ENCODE peak calls at places on chromosome 17, in seven cellular contexts. Y, H, W, I, O, L and R are unnamed samples.

GRCh38 chr17:28956112-28956511 is 4.8 kb upstream of the PHF12 start:
- DNase-seq in Y (no peak), H (no peak), W (no peak), I (peak), O (no peak), L (no peak), R (no peak)

GRCh38 chr17:78741644-78742284 is 40.3 kb downstream of the CYTH1 start:
- DNase-seq in Y (no peak), H (no peak), W (no peak), I (no peak), O (no peak), L (no peak), R (no peak)

GRCh38 chr17:33949100-33949499 is 306.0 kb upstream of the CCL2 start:
- DNase-seq in Y (no peak), H (no peak), W (no peak), I (no peak), O (peak), L (peak), R (no peak)

GRCh38 chr17:50778471-50778870 is 11.2 kb upstream of the ANKRD40CL start:
- DNase-seq in Y (no peak), H (no peak), W (no peak), I (no peak), O (no peak), L (no peak), R (no peak)

GRCh38 chr17:45790296-45790922 is 6.3 kb downstream of the CRHR1 start:
- DNase-seq in Y (no peak), H (no peak), W (no peak), I (peak), O (no peak), L (no peak), R (no peak)

GRCh38 chr17:62179525-62180161 is 114.6 kb upstream of the MED13 start:
- DNase-seq in Y (no peak), H (no peak), W (no peak), I (peak), O (no peak), L (peak), R (peak)

GRCh38 chr17:33284022-33284421 is 9.1 kb downstream of the ASIC2 start:
- DNase-seq in Y (no peak), H (no peak), W (no peak), I (no peak), O (no peak), L (peak), R (peak)

GRCh38 chr17:72136692-72137550 is 16.1 kb downstream of the SOX9 start:
- DNase-seq in Y (no peak), H (no peak), W (no peak), I (no peak), O (no peak), L (peak), R (peak)

GRCh38 chr17:48915459-48916282 is 7.5 kb downstream of the UBE2Z start:
- DNase-seq in Y (no peak), H (no peak), W (no peak), I (peak), O (no peak), L (peak), R (peak)

GRCh38 chr17:76152580-76152979 is 11.5 kb upstream of the FOXJ1 start:
- DNase-seq in Y (peak), H (peak), W (no peak), I (no peak), O (no peak), L (no peak), R (no peak)

GRCh38 chr17:8586766-8587165 is 43.8 kb downstream of the MYH10 start:
- DNase-seq in Y (no peak), H (no peak), W (no peak), I (no peak), O (no peak), L (no peak), R (no peak)

GRCh38 chr17:76272541-76273434 is 7.6 kb downstream of the UBALD2 start:
- DNase-seq in Y (no peak), H (no peak), W (no peak), I (peak), O (no peak), L (no peak), R (no peak)

GRCh38 chr17:19329136-19329535 is 33.4 kb downstream of the B9D1 start:
- DNase-seq in Y (peak), H (no peak), W (no peak), I (no peak), O (no peak), L (no peak), R (no peak)

GRCh38 chr17:57553991-57554825 is 190.9 kb downstream of the CCDC182 start:
- DNase-seq in Y (no peak), H (no peak), W (no peak), I (no peak), O (peak), L (peak), R (no peak)

GRCh38 chr17:61208301-61209098 is 191.1 kb upstream of the TBX2 start:
- DNase-seq in Y (no peak), H (no peak), W (no peak), I (no peak), O (no peak), L (no peak), R (no peak)

GRCh38 chr17:42107597-42108576 is 4.6 kb downstream of the DHX58 start:
- DNase-seq in Y (peak), H (peak), W (peak), I (peak), O (peak), L (peak), R (peak)

GRCh38 chr17:5361426-5361825 is 58.0 kb downstream of the NUP88 start:
- DNase-seq in Y (no peak), H (no peak), W (no peak), I (no peak), O (no peak), L (no peak), R (no peak)

GRCh38 chr17:68381076-68381900 is 76.0 kb downstream of the WIPI1 start:
- DNase-seq in Y (peak), H (no peak), W (no peak), I (peak), O (no peak), L (peak), R (no peak)

GRCh38 chr17:68566145-68566738 is 34.9 kb downstream of the FAM20A start:
- DNase-seq in Y (no peak), H (no peak), W (no peak), I (no peak), O (no peak), L (no peak), R (no peak)

GRCh38 chr17:71335212-71335611 is 785.6 kb upstream of the SOX9 start:
- DNase-seq in Y (no peak), H (no peak), W (no peak), I (no peak), O (no peak), L (no peak), R (peak)

GRCh38 chr17:9900744-9901143 is 4.3 kb downstream of the RCVRN start:
- DNase-seq in Y (no peak), H (no peak), W (no peak), I (no peak), O (no peak), L (peak), R (peak)

GRCh38 chr17:77308768-77309726 is 168.3 kb downstream of the SEC14L1 start:
- DNase-seq in Y (peak), H (no peak), W (no peak), I (peak), O (no peak), L (peak), R (no peak)

GRCh38 chr17:45410144-45411091 is 22.3 kb downstream of the ARHGAP27 start:
- DNase-seq in Y (no peak), H (peak), W (peak), I (peak), O (no peak), L (no peak), R (no peak)

GRCh38 chr17:27977751-27978688 is 64.5 kb upstream of the NLK start:
- DNase-seq in Y (no peak), H (no peak), W (no peak), I (no peak), O (no peak), L (no peak), R (peak)

GRCh38 chr17:27878776-27879562 is 14.2 kb downstream of the LYRM9 start:
- DNase-seq in Y (no peak), H (no peak), W (peak), I (no peak), O (peak), L (no peak), R (no peak)

GRCh38 chr17:66373944-66374817 is 71.8 kb downstream of the PRKCA start:
- DNase-seq in Y (no peak), H (peak), W (peak), I (no peak), O (peak), L (peak), R (no peak)

GRCh38 chr17:64780096-64781012 is 118.2 kb upstream of the SMURF2 start:
- DNase-seq in Y (peak), H (peak), W (peak), I (peak), O (peak), L (peak), R (peak)
- H3K27ac ChIP-seq in Y (peak), H (peak), W (peak), I (no peak), O (no peak), L (no peak), R (peak)

GRCh38 chr17:38577244-38577643 is 28.5 kb downstream of the SRCIN1 start:
- DNase-seq in Y (no peak), H (no peak), W (no peak), I (peak), O (no peak), L (no peak), R (no peak)
- TF ChIP-seq CTCF in Y (no peak), H (no peak), W (no peak), I (no peak), O (no peak), L (no peak), R (no peak)

DNA sequence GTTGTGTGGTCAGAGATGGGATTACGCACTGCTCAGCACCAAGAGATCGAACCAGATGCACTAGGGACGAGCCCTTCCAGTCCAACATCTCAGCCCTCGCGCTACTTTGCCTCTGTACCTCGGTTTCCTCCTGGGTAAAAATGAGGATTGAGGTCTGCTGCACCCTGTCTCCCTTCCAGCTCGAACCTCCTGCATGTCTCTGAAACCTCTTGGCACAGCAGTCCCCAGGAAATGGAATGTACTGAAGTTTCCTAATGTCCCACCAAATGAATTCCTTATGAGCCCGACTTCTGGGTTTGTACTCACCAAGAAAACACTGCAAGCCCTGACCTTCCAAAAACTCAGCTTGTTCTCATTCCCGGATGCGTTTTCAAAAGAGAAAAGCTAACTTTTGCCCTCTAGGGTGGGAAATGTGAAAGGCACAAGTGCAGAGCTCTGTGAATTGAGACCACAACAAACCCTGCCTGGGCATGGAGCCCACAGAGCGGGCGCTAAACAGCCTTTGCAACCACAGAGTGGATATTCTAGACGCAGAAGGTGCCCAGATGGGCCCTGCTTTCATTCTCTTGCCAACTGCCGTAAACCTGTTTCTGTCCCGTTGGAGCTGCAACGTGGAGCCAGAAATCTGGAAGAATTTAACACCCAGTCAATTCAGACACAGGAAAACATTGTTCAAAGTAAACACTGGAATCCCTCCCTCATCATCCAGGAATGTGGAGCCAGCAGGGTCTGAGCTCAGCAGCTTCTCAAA is 10.3 kb downstream of the CDRT4 start:
- DNase-seq in Y (no peak), H (no peak), W (peak), I (peak), O (no peak), L (peak), R (no peak)
- H3K27ac ChIP-seq in Y (peak), H (peak), W (peak), I (peak), O (no peak), L (peak), R (peak)

GRCh38 chr17:80874866-80875445 is 116.7 kb upstream of the CHMP6 start:
- DNase-seq in Y (peak), H (peak), W (no peak), I (peak), O (no peak), L (no peak), R (no peak)

GRCh38 chr17:80872011-80872929 is 119.4 kb upstream of the CHMP6 start:
- DNase-seq in Y (no peak), H (peak), W (peak), I (peak), O (peak), L (no peak), R (no peak)

GRCh38 chr17:80871341-80871740 is 120.3 kb upstream of the CHMP6 start:
- DNase-seq in Y (no peak), H (peak), W (no peak), I (peak), O (no peak), L (no peak), R (no peak)

GRCh38 chr17:80870401-80870800 is 121.2 kb upstream of the CHMP6 start:
- DNase-seq in Y (no peak), H (no peak), W (no peak), I (no peak), O (no peak), L (no peak), R (no peak)

GRCh38 chr17:80872999-80873951 is 118.4 kb upstream of the CHMP6 start:
- DNase-seq in Y (peak), H (peak), W (no peak), I (peak), O (no peak), L (peak), R (no peak)
- TF ChIP-seq CTCF in Y (no peak), H (no peak), W (no peak), I (no peak), O (no peak), L (no peak), R (no peak)

GRCh38 chr17:81910840-81911276 is 341 bp downstream of the PCYT2 start:
- DNase-seq in Y (peak), H (no peak), W (no peak), I (peak), O (peak), L (no peak), R (no peak)
- H3K27ac ChIP-seq in Y (peak), H (peak), W (peak), I (no peak), O (peak), L (peak), R (peak)